ENCODE peak calls at places on chromosomes 1 and 21, in nine cellular contexts. X, H, D, A, L, R, G, S and Y are unnamed samples.
A peak's percentile ranks its signal among the peaks of the same experiment; 100 is the strongest.

GRCh38 chr1:195376190-195376589 is 1232.0 kb downstream of the KCNT2 start:
- DNase-seq in X (no peak), G (no peak), H (no peak), L (peak; percentile 26), A (no peak), D (no peak), R (peak; percentile 14), S (no peak), Y (no peak)

GRCh38 chr1:84693774-84694173 is 3.5 kb upstream of the SSX2IP start:
- DNase-seq in A (no peak), S (no peak), G (no peak), H (no peak), X (no peak), D (peak; percentile 37), L (no peak), R (no peak), Y (no peak)

GRCh38 chr21:46452719-46453118 is 6.0 kb upstream of the DIP2A start:
- DNase-seq in L (no peak), A (no peak), H (no peak), S (no peak), G (no peak), D (no peak), R (no peak), X (no peak), Y (no peak)

GRCh38 chr1:162861101-162861500 is at the start of gene CCDC190:
- DNase-seq in G (no peak), H (peak; percentile 30), R (no peak), D (peak; percentile 77), L (no peak), A (no peak), X (no peak), S (no peak), Y (no peak)

GRCh38 chr1:53582211-53583020 is 123.2 kb downstream of the DMRTB1 start:
- DNase-seq in S (no peak), X (no peak), D (no peak), G (no peak), R (no peak), H (no peak), A (peak; percentile 31), L (no peak), Y (no peak)

GRCh38 chr1:85200367-85200869 is 398 bp downstream of the SYDE2 start:
- DNase-seq in L (peak; percentile 16), D (no peak), A (no peak), S (peak; percentile 38), X (no peak), H (no peak), G (peak; percentile 45), R (no peak), Y (no peak)

GRCh38 chr1:59272507-59272906 is 24.4 kb upstream of the FGGY start:
- DNase-seq in D (peak; percentile 69), R (peak; percentile 76), A (no peak), X (no peak), H (no peak), L (peak; percentile 36), G (no peak), S (no peak), Y (no peak)

GRCh38 chr1:218401896-218402770 is 57.0 kb downstream of the TGFB2 start:
- DNase-seq in S (no peak), G (no peak), R (no peak), A (no peak), H (no peak), L (no peak), X (no peak), D (no peak), Y (no peak)

GRCh38 chr1:145871994-145872411 is 13.1 kb upstream of the PIAS3 start:
- DNase-seq in A (peak; percentile 74), D (peak; percentile 49), S (no peak), L (no peak), G (peak; percentile 34), X (no peak), H (peak; percentile 45), R (peak; percentile 25), Y (peak; percentile 45)

GRCh38 chr21:30257773-30258172 is 25.0 kb downstream of the KRTAP24-1 start:
- DNase-seq in H (no peak), A (no peak), S (no peak), L (peak; percentile 40), D (peak; percentile 2), R (peak; percentile 16), G (no peak), X (no peak), Y (no peak)

GRCh38 chr21:44306926-44307687 is 7.3 kb downstream of the PFKL start:
- DNase-seq in S (no peak), D (peak; percentile 9), H (no peak), L (no peak), G (peak; percentile 94), X (no peak), R (no peak), A (no peak), Y (no peak)

GRCh38 chr21:41931041-41931451 is 22.8 kb downstream of the C2CD2 start:
- DNase-seq in A (no peak), S (no peak), X (no peak), R (no peak), G (no peak), L (peak; percentile 42), D (peak; percentile 46), H (no peak), Y (no peak)

GRCh38 chr21:41932576-41933258 is 21.1 kb downstream of the C2CD2 start:
- DNase-seq in D (peak; percentile 28), R (no peak), A (no peak), S (no peak), H (no peak), X (no peak), G (no peak), L (no peak), Y (no peak)

GRCh38 chr21:41929248-41929647 is 24.6 kb downstream of the C2CD2 start:
- DNase-seq in R (no peak), A (no peak), D (no peak), X (no peak), G (no peak), L (no peak), H (no peak), S (no peak), Y (no peak)

GRCh38 chr21:41933259-41934079 is 20.3 kb downstream of the C2CD2 start:
- DNase-seq in D (peak; percentile 77), R (no peak), H (no peak), G (no peak), S (no peak), X (no peak), L (peak; percentile 69), A (no peak), Y (no peak)

GRCh38 chr21:41932191-41932575 is 21.6 kb downstream of the C2CD2 start:
- DNase-seq in X (no peak), S (no peak), D (peak; percentile 89), A (no peak), G (no peak), R (no peak), H (no peak), L (peak; percentile 64), Y (no peak)
- TF ChIP-seq CTCF in X (no peak), S (no peak), D (peak; percentile 32), A (no peak), G (no peak), R (no peak), H (no peak), L (no peak), Y (no peak)

GRCh38 chr1:99305626-99306025 is 41.3 kb downstream of the PLPPR4 start:
- DNase-seq in H (no peak), S (no peak), G (no peak), A (no peak), L (no peak), R (no peak), D (no peak), X (no peak), Y (no peak)

GRCh38 chr1:99304725-99305282 is 40.5 kb downstream of the PLPPR4 start:
- DNase-seq in L (no peak), H (no peak), A (no peak), X (no peak), S (no peak), R (no peak), D (no peak), G (no peak), Y (no peak)

GRCh38 chr1:99306056-99306455 is 41.8 kb downstream of the PLPPR4 start:
- DNase-seq in G (no peak), R (no peak), L (no peak), S (no peak), H (no peak), X (no peak), D (no peak), A (no peak), Y (no peak)

DNA sequence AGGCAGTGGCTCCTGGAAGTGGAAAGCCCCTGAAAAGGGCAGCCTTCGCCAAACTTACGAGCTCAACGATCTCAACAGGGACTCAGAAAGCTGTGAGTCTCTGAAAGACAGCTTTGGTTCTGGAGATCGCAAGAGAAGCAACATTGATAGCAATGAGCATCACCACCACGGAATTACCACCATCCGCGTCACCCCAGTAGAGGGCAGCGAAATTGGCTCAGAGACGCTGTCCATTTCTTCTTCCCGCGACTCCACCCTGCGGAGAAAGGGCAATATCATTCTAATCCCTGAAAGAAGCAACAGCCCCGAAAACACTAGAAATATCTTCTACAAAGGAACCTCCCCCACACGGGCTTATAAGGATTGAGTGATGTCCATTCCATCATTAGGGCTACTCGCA is 42.4 kb downstream of the PLPPR4 start:
- DNase-seq in H (no peak), A (no peak), S (no peak), G (no peak), D (no peak), X (no peak), L (no peak), R (no peak), Y (no peak)
- TF ChIP-seq CTCF in H (no peak), A (no peak), S (no peak), G (no peak), D (no peak), X (no peak), L (no peak), R (no peak), Y (no peak)

GRCh38 chr1:101237229-101237837 is 514 bp downstream of the S1PR1 start:
- DNase-seq in A (no peak), L (peak; percentile 25), R (peak; percentile 59), H (no peak), D (peak; percentile 68), G (peak; percentile 19), X (no peak), S (no peak), Y (no peak)
- TF ChIP-seq CTCF in A (no peak), L (no peak), R (no peak), H (no peak), D (peak; percentile 12), G (no peak), X (no peak), S (no peak), Y (no peak)

DNA sequence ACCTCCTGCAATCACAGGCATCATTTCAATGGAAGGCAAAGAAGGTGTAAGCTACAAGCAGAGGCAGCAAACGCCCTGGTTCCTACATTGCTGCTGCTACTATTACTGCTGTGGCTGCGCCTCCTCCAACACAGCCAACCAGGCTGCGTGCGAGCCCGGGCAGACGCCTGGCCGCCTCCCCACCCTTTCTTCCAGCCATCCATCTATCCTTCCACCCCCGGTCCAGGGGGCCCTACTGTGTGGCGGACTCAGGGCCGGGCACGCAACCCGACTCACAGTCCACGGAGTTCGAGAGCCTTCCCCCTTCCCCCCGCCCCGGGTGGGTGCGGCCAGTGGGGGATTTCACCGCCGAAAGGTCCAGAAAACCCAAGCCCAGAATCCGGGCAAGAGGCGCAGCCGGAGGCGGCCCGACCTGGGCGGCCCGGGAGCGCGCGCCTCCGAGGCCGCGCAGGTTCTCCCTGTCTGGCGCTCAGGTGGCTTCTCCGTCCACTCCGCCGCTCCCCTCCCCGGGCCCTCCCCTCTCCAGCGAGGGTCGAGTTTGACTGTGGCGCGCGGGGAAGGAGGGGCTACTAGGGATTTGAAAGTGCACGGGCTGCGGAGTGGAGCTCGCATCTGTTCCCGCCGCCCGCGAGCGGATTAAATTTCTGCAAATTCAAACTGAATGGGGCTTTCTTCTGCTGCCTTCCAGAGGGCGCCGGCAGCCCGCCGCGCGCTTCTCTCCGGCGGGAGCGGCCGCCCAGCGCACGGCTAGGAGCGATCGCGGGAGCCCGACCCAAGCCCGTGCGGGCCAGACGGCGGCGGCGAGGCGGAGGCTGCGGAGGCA is at the start of gene HUNK:
- DNase-seq in S (peak; percentile 80), L (no peak), R (peak; percentile 3), D (peak; percentile 10), G (peak; percentile 58), X (peak; percentile 59), H (peak; percentile 15), A (peak; percentile 77), Y (peak; percentile 21)
- TF ChIP-seq CTCF in S (no peak), L (no peak), R (no peak), D (no peak), G (no peak), X (no peak), H (no peak), A (no peak), Y (no peak)